ENCODE peak calls at places on chromosomes 5 and 9, in six cellular contexts. F is IMR-90, V is AG04449, I is tibial nerve, Q is psoas muscle, N is dorsolateral prefrontal cortex. P is an unnamed sample.
A peak's percentile ranks its signal among the peaks of the same experiment; 100 is the strongest.

GRCh38 chr5:132369471-132370240 is at the start of gene SLC22A5:
- DNase-seq in F (peak; percentile 33), N (no peak), Q (peak; percentile 75), V (no peak), I (no peak), P (peak; percentile 59)

GRCh38 chr5:177122566-177122965 is 11.0 kb upstream of the NSD1 start:
- DNase-seq in N (no peak), I (no peak), V (no peak), F (no peak), Q (no peak), P (no peak)

GRCh38 chr5:38008198-38008597 is 168.4 kb upstream of the GDNF start:
- DNase-seq in Q (no peak), F (no peak), N (no peak), V (no peak), I (no peak), P (no peak)

GRCh38 chr5:114148253-114148652 is 213.6 kb upstream of the KCNN2 start:
- DNase-seq in F (no peak), Q (no peak), N (no peak), I (no peak), V (no peak), P (no peak)

GRCh38 chr5:139764250-139764791 is 31.3 kb upstream of the PSD2 start:
- DNase-seq in F (no peak), I (no peak), V (no peak), Q (no peak), N (peak; percentile 84), P (peak; percentile 64)

GRCh38 chr9:1200847-1201251 is 150.7 kb downstream of the DMRT2 start:
- DNase-seq in F (no peak), Q (no peak), N (no peak), V (no peak), I (no peak), P (no peak)

GRCh38 chr9:27407491-27407890 is 110.5 kb upstream of the EQTN start:
- DNase-seq in F (no peak), Q (no peak), V (no peak), I (no peak), N (no peak), P (no peak)

GRCh38 chr9:109401169-109401989 is 80.5 kb upstream of the EPB41L4B start:
- DNase-seq in N (no peak), V (no peak), Q (no peak), F (peak; percentile 35), I (peak; percentile 10), P (no peak)

GRCh38 chr5:53456366-53456765 is 24.1 kb upstream of the FST start:
- DNase-seq in N (no peak), Q (no peak), V (no peak), I (no peak), F (no peak), P (no peak)

GRCh38 chr9:132042324-132042723 is 37.3 kb downstream of the MED27 start:
- DNase-seq in N (no peak), F (peak; percentile 99), V (peak; percentile 91), I (no peak), Q (no peak), P (no peak)

GRCh38 chr9:129632460-129632859 is 6.5 kb downstream of the NTMT1 start:
- DNase-seq in F (peak; percentile 50), I (no peak), Q (no peak), V (no peak), N (no peak), P (no peak)

GRCh38 chr5:17785774-17786173 is 151.5 kb downstream of the TAF11L14 start:
- DNase-seq in I (no peak), N (no peak), F (no peak), Q (no peak), V (no peak), P (no peak)

GRCh38 chr9:134621558-134622110 is 20.0 kb upstream of the COL5A1 start:
- DNase-seq in N (peak; percentile 18), V (no peak), I (no peak), Q (no peak), F (no peak), P (no peak)

GRCh38 chr5:27911216-27911615 is 872.8 kb upstream of the CDH9 start:
- DNase-seq in F (no peak), Q (no peak), V (no peak), N (no peak), I (no peak), P (no peak)

GRCh38 chr5:154868702-154869101 is 10.3 kb downstream of the CNOT8 start:
- DNase-seq in Q (no peak), F (peak; percentile 8), N (peak; percentile 35), V (no peak), I (no peak), P (no peak)

GRCh38 chr9:112149171-112149570 is 25.9 kb downstream of the SUSD1 start:
- DNase-seq in N (no peak), F (no peak), I (no peak), V (no peak), Q (no peak), P (no peak)

GRCh38 chr9:132166599-132166998 is 4.7 kb downstream of the NTNG2 start:
- DNase-seq in F (no peak), N (no peak), I (no peak), Q (no peak), V (no peak), P (no peak)

GRCh38 chr5:27944471-27944870 is 906.1 kb upstream of the CDH9 start:
- DNase-seq in N (no peak), I (no peak), F (no peak), Q (no peak), V (no peak), P (no peak)

GRCh38 chr9:129237195-129237611 is 59.1 kb upstream of the IER5L start:
- DNase-seq in V (no peak), Q (peak; percentile 30), F (peak; percentile 65), I (no peak), N (peak; percentile 45), P (no peak)

GRCh38 chr9:111926421-111926875 is 29.8 kb downstream of the UGCG start:
- DNase-seq in N (no peak), Q (peak; percentile 31), F (peak; percentile 70), V (peak; percentile 50), I (no peak), P (peak; percentile 25)

GRCh38 chr5:138305797-138306196 is 25.8 kb downstream of the CDC25C start:
- DNase-seq in F (no peak), N (no peak), Q (peak; percentile 72), I (no peak), V (no peak), P (no peak)

GRCh38 chr5:156137482-156137881 is 189.5 kb upstream of the SGCD start:
- DNase-seq in F (peak; percentile 10), V (no peak), Q (no peak), I (no peak), N (no peak), P (no peak)

GRCh38 chr5:41891066-41891707 is 13.0 kb upstream of the RIMOC1 start:
- DNase-seq in F (no peak), V (no peak), Q (no peak), N (no peak), I (no peak), P (no peak)

GRCh38 chr5:115767424-115767823 is 49.0 kb downstream of the CDO1 start:
- DNase-seq in N (no peak), V (no peak), I (no peak), Q (no peak), F (no peak), P (no peak)

GRCh38 chr5:115773010-115773580 is 43.4 kb downstream of the CDO1 start:
- DNase-seq in V (no peak), Q (no peak), F (no peak), N (no peak), I (peak; percentile 27), P (no peak)

GRCh38 chr5:115774684-115775083 is 41.8 kb downstream of the CDO1 start:
- DNase-seq in I (peak; percentile 70), V (no peak), Q (no peak), F (no peak), N (no peak), P (no peak)

GRCh38 chr5:115766608-115767007 is 49.9 kb downstream of the CDO1 start:
- DNase-seq in N (no peak), F (no peak), Q (no peak), V (no peak), I (no peak), P (no peak)

DNA sequence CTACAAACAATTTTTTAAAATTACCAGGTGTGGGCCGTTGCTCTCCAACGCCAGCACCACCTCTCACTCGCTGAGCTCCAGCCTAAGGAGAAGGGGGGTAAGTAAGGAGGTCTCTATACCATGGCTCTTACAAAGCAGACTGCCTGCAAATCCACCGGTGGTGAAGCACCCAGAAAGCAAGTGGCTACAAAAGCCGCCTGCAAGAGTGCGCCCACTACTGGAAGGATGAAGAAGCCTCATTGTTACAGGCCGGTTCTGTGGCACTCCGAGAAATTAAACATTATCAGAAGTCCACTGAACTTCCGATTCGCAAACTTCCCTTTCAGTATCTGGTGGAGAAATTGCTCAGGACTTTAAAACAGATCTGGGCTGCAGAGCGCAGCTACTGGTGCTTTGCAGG is 46.0 kb downstream of the CDO1 start:
- DNase-seq in Q (no peak), I (no peak), F (peak; percentile 3), N (no peak), V (no peak), P (no peak)
- TF ChIP-seq CTCF in Q (no peak), I (no peak), F (peak; percentile 38), N (no peak), V (peak; percentile 44), P (no peak)

DNA sequence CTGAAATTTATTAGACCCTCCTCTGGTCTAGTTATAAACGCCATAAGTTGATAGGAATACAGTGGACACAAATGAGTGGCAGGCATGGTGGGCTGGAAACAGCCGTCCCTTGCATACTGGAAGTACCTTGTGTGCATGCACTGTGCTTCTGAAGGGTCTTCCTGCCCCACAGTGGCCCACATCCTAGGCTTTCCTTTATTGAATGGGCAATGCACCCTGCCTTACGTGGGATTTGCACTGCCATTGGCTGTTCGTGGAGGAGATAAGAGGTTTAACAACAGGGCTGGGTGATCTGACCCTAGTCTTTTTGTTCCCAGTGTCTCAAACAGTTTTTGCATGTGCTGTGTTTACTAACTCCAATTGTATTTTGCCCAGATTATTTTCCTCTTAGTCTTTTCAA is 480.8 kb downstream of the GADD45G start:
- DNase-seq in F (no peak), Q (no peak), I (no peak), N (no peak), V (no peak), P (no peak)
- TF ChIP-seq CTCF in F (no peak), Q (no peak), I (no peak), N (no peak), V (no peak), P (no peak)

GRCh38 chr5:3077684-3078083 is 326.2 kb upstream of the IRX2 start:
- DNase-seq in V (no peak), F (no peak), N (no peak), Q (no peak), I (no peak), P (no peak)
- TF ChIP-seq CTCF in V (no peak), F (no peak), N (no peak), Q (no peak), I (no peak), P (no peak)

GRCh38 chr9:107153336-107153735 is 129.7 kb upstream of the RAD23B start:
- DNase-seq in F (peak; percentile 16), Q (no peak), V (no peak), I (no peak), N (no peak), P (no peak)

GRCh38 chr9:107158321-107158720 is 124.8 kb upstream of the RAD23B start:
- DNase-seq in Q (no peak), N (no peak), F (peak; percentile 37), I (no peak), V (no peak), P (no peak)

GRCh38 chr9:107154766-107155165 is 128.3 kb upstream of the RAD23B start:
- DNase-seq in I (no peak), F (no peak), N (no peak), V (no peak), Q (no peak), P (no peak)

GRCh38 chr9:107154291-107154690 is 128.8 kb upstream of the RAD23B start:
- DNase-seq in Q (no peak), F (no peak), V (no peak), I (no peak), N (no peak), P (no peak)

GRCh38 chr9:107155244-107155817 is 127.7 kb upstream of the RAD23B start:
- DNase-seq in F (no peak), N (no peak), Q (no peak), V (no peak), I (no peak), P (no peak)
- TF ChIP-seq CTCF in F (peak; percentile 11), N (no peak), Q (no peak), V (peak; percentile 3), I (no peak), P (no peak)

P was measured in natural killer cell.